ENCODE peak calls at places on chromosome 1, in four cellular contexts. One of them, this sample, is unnamed.

GRCh38 chr1:205236526-205236925 is 8.8 kb downstream of the TMCC2 start:
- DNase-seq in GM12891: no peak
- DNase-seq in IMR-90: no peak
- DNase-seq in body of pancreas: no peak
- DNase-seq in this sample: peak; percentile 1

GRCh38 chr1:31135973-31136600 is 70.6 kb upstream of the PUM1 start:
- DNase-seq in GM12891: no peak
- DNase-seq in IMR-90: no peak
- DNase-seq in body of pancreas: no peak
- DNase-seq in this sample: no peak

GRCh38 chr1:180229483-180230415 is at the start of gene LHX4:
- DNase-seq in body of pancreas: peak; percentile 34
- DNase-seq in GM12891: peak; percentile 63
- DNase-seq in IMR-90: no peak
- DNase-seq in this sample: no peak

GRCh38 chr1:186295980-186296379 is 79.1 kb downstream of the TPR start:
- DNase-seq in IMR-90: peak; percentile 19
- DNase-seq in GM12891: no peak
- DNase-seq in body of pancreas: no peak
- DNase-seq in this sample: no peak

GRCh38 chr1:157157481-157158190 is 19.4 kb upstream of the ETV3 start:
- DNase-seq in body of pancreas: no peak
- DNase-seq in GM12891: no peak
- DNase-seq in IMR-90: peak; percentile 65
- DNase-seq in this sample: no peak

GRCh38 chr1:189637041-189637440 is 840.6 kb downstream of the BRINP3 start:
- DNase-seq in GM12891: no peak
- DNase-seq in body of pancreas: no peak
- DNase-seq in IMR-90: no peak
- DNase-seq in this sample: no peak

GRCh38 chr1:16289959-16290358 is 53.0 kb upstream of the CPLANE2 start:
- DNase-seq in body of pancreas: no peak
- DNase-seq in IMR-90: no peak
- DNase-seq in GM12891: no peak
- DNase-seq in this sample: no peak

GRCh38 chr1:10598088-10598712 is 123.5 kb downstream of the PEX14 start:
- DNase-seq in GM12891: no peak
- DNase-seq in IMR-90: no peak
- DNase-seq in body of pancreas: peak; percentile 36
- DNase-seq in this sample: peak; percentile 43

GRCh38 chr1:163436133-163436532 is 114.4 kb downstream of the NUF2 start:
- DNase-seq in body of pancreas: no peak
- DNase-seq in IMR-90: no peak
- DNase-seq in GM12891: no peak
- DNase-seq in this sample: no peak

GRCh38 chr1:109912214-109912861 is 1.7 kb downstream of the CSF1 start:
- DNase-seq in body of pancreas: no peak
- DNase-seq in IMR-90: no peak
- DNase-seq in GM12891: no peak
- DNase-seq in this sample: no peak

GRCh38 chr1:199242162-199242561 is 603.3 kb downstream of the PTPRC start:
- DNase-seq in GM12891: no peak
- DNase-seq in IMR-90: no peak
- DNase-seq in body of pancreas: no peak
- DNase-seq in this sample: no peak

GRCh38 chr1:232486006-232486405 is 143.9 kb downstream of the SIPA1L2 start:
- DNase-seq in IMR-90: peak; percentile 52
- DNase-seq in GM12891: no peak
- DNase-seq in body of pancreas: no peak
- DNase-seq in this sample: no peak

GRCh38 chr1:71196685-71197084 is 115.8 kb upstream of the ZRANB2 start:
- DNase-seq in GM12891: no peak
- DNase-seq in IMR-90: peak; percentile 25
- DNase-seq in body of pancreas: no peak
- DNase-seq in this sample: no peak

GRCh38 chr1:21574464-21575151 is 65.4 kb downstream of the ALPL start:
- DNase-seq in GM12891: no peak
- DNase-seq in IMR-90: no peak
- DNase-seq in body of pancreas: no peak
- DNase-seq in this sample: peak; percentile 48

GRCh38 chr1:199168895-199169294 is 530.1 kb downstream of the PTPRC start:
- DNase-seq in GM12891: no peak
- DNase-seq in IMR-90: no peak
- DNase-seq in body of pancreas: no peak
- DNase-seq in this sample: no peak

DNA sequence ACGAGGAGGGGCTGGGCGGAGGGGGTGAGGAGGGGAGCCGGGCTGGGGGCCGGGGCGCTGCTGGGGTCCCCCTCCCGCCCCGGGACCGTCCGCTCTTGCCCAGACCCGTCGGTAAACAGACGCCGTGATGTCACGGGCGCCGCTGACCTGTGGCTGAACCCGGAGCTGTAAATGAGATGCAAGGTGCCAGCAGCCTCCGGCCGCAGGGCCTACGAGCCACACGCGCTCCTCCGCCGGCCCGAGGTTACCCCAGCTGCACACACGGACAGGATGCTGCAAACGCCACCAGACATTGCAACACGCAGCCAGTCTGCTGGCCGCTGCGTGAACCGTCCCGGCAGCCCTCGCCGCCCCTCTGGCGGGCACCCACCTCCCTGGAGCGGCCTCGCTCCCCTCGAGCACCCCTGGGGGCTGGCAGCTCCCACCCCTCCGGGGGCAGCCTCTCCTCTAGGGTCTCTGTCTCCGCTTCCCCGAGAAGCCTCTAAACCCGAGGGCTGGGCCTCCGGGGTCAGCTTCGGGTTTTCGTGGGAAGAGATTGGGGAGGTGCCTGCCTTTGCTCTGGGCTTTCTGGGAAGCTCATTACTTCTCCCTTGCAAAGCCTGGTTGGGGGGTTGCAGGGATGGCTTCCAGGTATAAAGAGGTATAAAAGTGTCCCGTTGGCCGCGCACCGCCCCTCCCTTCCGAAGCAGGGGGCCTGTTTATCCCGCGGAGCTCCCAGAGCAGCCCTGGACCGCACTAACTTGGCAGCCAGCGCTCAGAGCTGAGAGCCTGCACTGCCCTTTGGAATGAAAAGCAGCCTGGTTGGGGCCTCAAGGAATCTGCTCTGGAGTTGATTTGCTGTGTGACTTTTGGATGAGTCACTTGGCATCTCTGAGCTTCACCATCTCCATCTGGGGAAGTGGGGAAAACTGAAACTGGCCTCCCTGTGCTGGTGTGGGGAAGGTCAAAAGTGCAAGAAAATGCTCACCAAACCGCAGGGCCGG is 21.9 kb downstream of the DHRS3 start:
- DNase-seq in GM12891: no peak
- DNase-seq in IMR-90: peak; percentile 98
- DNase-seq in body of pancreas: peak; percentile 77
- DNase-seq in this sample: peak; percentile 94
- TF ChIP-seq POLR2A in GM12891: no peak
- TF ChIP-seq POLR2A in IMR-90: peak; percentile 73
- TF ChIP-seq POLR2A in body of pancreas: no peak
- TF ChIP-seq POLR2A in this sample: no peak

DNA sequence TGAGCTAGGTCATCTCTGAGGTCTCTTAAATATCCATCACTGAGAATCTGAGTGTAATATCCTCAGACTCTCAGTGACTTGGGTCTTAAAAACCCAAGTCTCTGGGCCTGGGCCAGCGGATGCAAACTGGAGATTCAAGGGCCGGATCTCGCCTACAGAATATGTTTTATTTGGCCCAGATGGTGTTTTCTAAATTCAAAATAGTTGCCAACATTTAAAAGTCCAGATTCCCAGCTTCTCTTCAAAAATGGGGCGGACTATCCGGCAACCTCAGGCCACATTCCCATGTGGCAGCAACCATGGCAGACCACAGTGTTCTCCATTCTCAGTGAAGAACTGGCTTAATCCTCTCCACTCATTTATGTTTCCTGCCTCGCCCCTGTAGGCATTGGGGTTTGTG is 12.7 kb upstream of the HEYL start:
- DNase-seq in body of pancreas: peak; percentile 30
- DNase-seq in IMR-90: no peak
- DNase-seq in GM12891: no peak
- DNase-seq in this sample: no peak
- TF ChIP-seq POLR2A in body of pancreas: no peak
- TF ChIP-seq POLR2A in IMR-90: no peak
- TF ChIP-seq POLR2A in GM12891: no peak
- TF ChIP-seq POLR2A in this sample: no peak

GRCh38 chr1:33331444-33332356 is 10.8 kb upstream of the A3GALT2 start:
- DNase-seq in IMR-90: peak; percentile 29
- DNase-seq in body of pancreas: no peak
- DNase-seq in GM12891: no peak
- DNase-seq in this sample: no peak

GRCh38 chr1:33332357-33332789 is 11.5 kb upstream of the A3GALT2 start:
- DNase-seq in body of pancreas: no peak
- DNase-seq in IMR-90: peak; percentile 41
- DNase-seq in GM12891: no peak
- DNase-seq in this sample: no peak

GRCh38 chr1:33332881-33333280 is 12.0 kb upstream of the A3GALT2 start:
- DNase-seq in body of pancreas: no peak
- DNase-seq in GM12891: no peak
- DNase-seq in IMR-90: no peak
- DNase-seq in this sample: no peak

GRCh38 chr1:33335020-33335419 is 14.1 kb upstream of the A3GALT2 start:
- DNase-seq in body of pancreas: no peak
- DNase-seq in IMR-90: no peak
- DNase-seq in GM12891: no peak
- DNase-seq in this sample: no peak

GRCh38 chr1:33334081-33334552 is 13.2 kb upstream of the A3GALT2 start:
- DNase-seq in body of pancreas: peak; percentile 43
- DNase-seq in GM12891: no peak
- DNase-seq in IMR-90: no peak
- DNase-seq in this sample: peak; percentile 51
- TF ChIP-seq POLR2A in body of pancreas: peak; percentile 6
- TF ChIP-seq POLR2A in GM12891: no peak
- TF ChIP-seq POLR2A in IMR-90: no peak
- TF ChIP-seq POLR2A in this sample: no peak

GRCh38 chr1:203316626-203317093 is 11.3 kb downstream of the BTG2 start:
- DNase-seq in body of pancreas: peak; percentile 83
- DNase-seq in IMR-90: peak; percentile 31
- DNase-seq in GM12891: no peak
- DNase-seq in this sample: peak; percentile 85
- TF ChIP-seq POLR2A in body of pancreas: peak; percentile 56
- TF ChIP-seq POLR2A in IMR-90: no peak
- TF ChIP-seq POLR2A in GM12891: no peak
- TF ChIP-seq POLR2A in this sample: no peak

DNA sequence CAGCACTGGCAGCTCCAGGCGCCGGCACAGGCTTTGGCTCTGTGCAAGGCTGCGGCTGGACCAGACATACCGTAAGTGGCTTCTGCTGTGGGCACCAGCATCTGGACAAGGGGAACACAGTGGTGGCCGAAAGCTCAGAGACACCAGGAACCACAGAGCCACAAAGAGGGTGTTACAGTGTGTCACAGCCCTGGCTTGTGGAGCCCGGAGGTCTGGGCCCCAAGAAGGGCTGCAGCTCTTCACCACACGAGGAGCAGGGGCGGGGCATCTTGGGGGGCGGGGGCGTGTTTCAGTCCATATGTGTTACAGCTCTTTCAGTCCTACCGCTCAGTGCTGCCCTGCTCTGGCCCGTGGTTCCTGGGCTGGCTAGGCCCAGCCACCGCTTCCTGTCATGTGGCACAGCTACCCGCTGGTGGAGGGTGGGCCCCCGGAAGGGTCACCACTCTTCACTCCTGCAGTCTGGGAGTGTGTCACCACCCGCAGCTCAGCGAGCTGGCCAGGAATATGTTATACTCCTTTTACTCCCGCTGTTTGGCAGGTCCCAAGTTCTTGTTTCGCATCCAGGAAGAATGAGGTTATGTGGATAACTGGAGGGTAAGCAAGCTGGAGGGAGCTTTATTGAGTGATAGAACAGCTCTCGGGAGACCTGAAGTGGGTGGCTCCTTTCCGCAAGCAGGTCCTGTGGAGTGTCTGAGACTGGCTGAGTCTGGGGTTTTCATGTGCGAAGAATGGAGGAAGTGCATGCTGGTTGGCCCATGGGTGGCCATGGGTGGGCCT is 3.3 kb upstream of the LSM10 start:
- DNase-seq in IMR-90: peak; percentile 18
- DNase-seq in GM12891: peak; percentile 59
- DNase-seq in body of pancreas: peak; percentile 47
- DNase-seq in this sample: peak; percentile 55
- TF ChIP-seq POLR2A in IMR-90: no peak
- TF ChIP-seq POLR2A in GM12891: peak; percentile 84
- TF ChIP-seq POLR2A in body of pancreas: peak; percentile 36
- TF ChIP-seq POLR2A in this sample: no peak

GRCh38 chr1:27548136-27548853 is 55.6 kb downstream of the AHDC1 start:
- DNase-seq in body of pancreas: no peak
- DNase-seq in IMR-90: no peak
- DNase-seq in GM12891: no peak
- DNase-seq in this sample: no peak

GRCh38 chr1:27542463-27543273 is 52.7 kb upstream of the WASF2 start:
- DNase-seq in GM12891: no peak
- DNase-seq in IMR-90: peak; percentile 85
- DNase-seq in body of pancreas: peak; percentile 47
- DNase-seq in this sample: peak; percentile 75

GRCh38 chr1:27547220-27548116 is 56.5 kb downstream of the AHDC1 start:
- DNase-seq in GM12891: no peak
- DNase-seq in body of pancreas: no peak
- DNase-seq in IMR-90: no peak
- DNase-seq in this sample: no peak

GRCh38 chr1:27544818-27545612 is 55.0 kb upstream of the WASF2 start:
- DNase-seq in IMR-90: peak; percentile 41
- DNase-seq in body of pancreas: no peak
- DNase-seq in GM12891: no peak
- DNase-seq in this sample: no peak

DNA sequence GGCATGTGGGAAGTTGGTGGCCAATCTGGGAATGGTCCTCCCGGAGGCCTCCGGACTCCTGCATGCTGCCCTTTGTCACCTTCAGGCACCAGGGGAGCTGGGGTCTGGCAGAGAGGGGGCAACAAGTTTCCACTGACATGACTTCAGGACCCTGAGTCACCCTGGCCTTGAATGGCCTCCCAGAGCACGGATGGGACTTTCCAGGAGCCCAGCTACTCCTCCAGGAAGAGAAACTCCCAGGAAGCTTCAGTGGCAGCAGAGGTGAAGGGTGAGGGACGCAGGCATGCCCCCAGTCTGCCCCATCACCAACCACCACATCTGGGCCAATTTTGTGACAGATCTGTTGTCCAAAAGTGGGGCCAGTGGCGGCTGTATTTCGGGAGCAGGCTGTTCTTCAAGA is 55.9 kb upstream of the WASF2 start:
- DNase-seq in body of pancreas: no peak
- DNase-seq in IMR-90: no peak
- DNase-seq in GM12891: no peak
- DNase-seq in this sample: no peak
- TF ChIP-seq POLR2A in body of pancreas: no peak
- TF ChIP-seq POLR2A in IMR-90: no peak
- TF ChIP-seq POLR2A in GM12891: no peak
- TF ChIP-seq POLR2A in this sample: no peak

GRCh38 chr1:115184260-115184950 is 95.1 kb upstream of the TSPAN2 start:
- DNase-seq in body of pancreas: no peak
- DNase-seq in GM12891: no peak
- DNase-seq in IMR-90: no peak
- DNase-seq in this sample: no peak
- TF ChIP-seq POLR2A in body of pancreas: no peak
- TF ChIP-seq POLR2A in GM12891: no peak
- TF ChIP-seq POLR2A in IMR-90: no peak
- TF ChIP-seq POLR2A in this sample: no peak

This sample was measured in stomach.